ENCODE peak calls at places on chromosomes 11 and 22, in five cellular contexts. H, X, D, N and L are unnamed samples.

GRCh38 chr11:125998267-125998666 is 52.4 kb downstream of the VSIG10L2 start:
- DNase-seq in H (peak; percentile 8), X (no peak), D (no peak), N (no peak), L (no peak)

GRCh38 chr22:38184788-38185187 is 3.2 kb upstream of the PLA2G6 start:
- DNase-seq in H (no peak), X (no peak), D (no peak), N (no peak), L (no peak)

GRCh38 chr22:28728621-28729313 is 12.9 kb downstream of the CHEK2 start:
- DNase-seq in H (peak; percentile 38), X (no peak), D (peak; percentile 54), N (no peak), L (peak; percentile 41)

GRCh38 chr22:16866167-16866566 is 41.0 kb upstream of the XKR3 start:
- DNase-seq in H (peak; percentile 91), X (no peak), D (no peak), N (no peak), L (no peak)

GRCh38 chr11:108768370-108768769 is 103.5 kb downstream of the DDX10 start:
- DNase-seq in H (peak; percentile 19), X (no peak), D (no peak), N (no peak), L (peak; percentile 60)

GRCh38 chr22:40719599-40719998 is 40.3 kb downstream of the MCHR1 start:
- DNase-seq in H (no peak), X (no peak), D (no peak), N (no peak), L (no peak)

GRCh38 chr11:12961615-12962014 is 47.5 kb upstream of the RASSF10 start:
- DNase-seq in H (peak; percentile 42), X (no peak), D (no peak), N (no peak), L (peak; percentile 46)

GRCh38 chr11:65522640-65523322 is 2.1 kb upstream of the SCYL1 start:
- DNase-seq in H (no peak), X (no peak), D (no peak), N (no peak), L (peak; percentile 32)

GRCh38 chr11:8098361-8098760 is 17.4 kb downstream of the TUB start:
- DNase-seq in H (peak; percentile 88), X (no peak), D (peak; percentile 80), N (no peak), L (no peak)

GRCh38 chr11:10654211-10655150 is 39.1 kb downstream of the IRAG1 start:
- DNase-seq in H (peak; percentile 86), X (peak; percentile 11), D (peak; percentile 58), N (peak; percentile 16), L (peak; percentile 89)

GRCh38 chr11:64078294-64078693 is 42.6 kb downstream of the FLRT1 start:
- DNase-seq in H (no peak), X (no peak), D (no peak), N (no peak), L (no peak)

GRCh38 chr11:9535189-9535781 is 38.2 kb upstream of the WEE1 start:
- DNase-seq in H (peak; percentile 80), X (peak; percentile 79), D (peak; percentile 93), N (peak; percentile 89), L (peak; percentile 90)

GRCh38 chr11:74749127-74749964 is 697 bp downstream of the RNF169 start:
- DNase-seq in H (peak; percentile 34), X (peak; percentile 28), D (peak; percentile 28), N (peak; percentile 42), L (peak; percentile 39)

GRCh38 chr11:30635401-30635989 is 49.3 kb upstream of the MPPED2 start:
- DNase-seq in H (no peak), X (no peak), D (no peak), N (no peak), L (no peak)

GRCh38 chr11:495537-495931 is 11.5 kb downstream of the RNH1 start:
- DNase-seq in H (no peak), X (no peak), D (no peak), N (no peak), L (no peak)

GRCh38 chr22:19962909-19963806 is 21.5 kb upstream of the TXNRD2 start:
- DNase-seq in H (peak; percentile 66), X (no peak), D (peak; percentile 83), N (no peak), L (peak; percentile 61)

GRCh38 chr11:10307411-10308207 is 2.7 kb downstream of the ADM start:
- DNase-seq in H (peak; percentile 92), X (peak; percentile 81), D (peak; percentile 96), N (peak; percentile 87), L (peak; percentile 95)

GRCh38 chr11:133917921-133918605 is 38.7 kb downstream of the IGSF9B start:
- DNase-seq in H (no peak), X (no peak), D (no peak), N (no peak), L (no peak)